ENCODE peak calls at places on chromosomes 2 and 18, in six cellular contexts. I, U, G, J, R and E are unnamed samples.

GRCh38 chr2:215951558-215951957 is 61.8 kb downstream of the MREG start:
- DNase-seq in I (no peak), G (no peak), U (peak), J (no peak), R (no peak), E (no peak)

GRCh38 chr18:49062832-49063226 is 112.1 kb upstream of the SMAD7 start:
- DNase-seq in U (no peak), G (no peak), J (no peak), I (no peak), R (no peak), E (no peak)

GRCh38 chr2:88590998-88591613 is 36.2 kb downstream of the EIF2AK3 start:
- DNase-seq in U (peak), R (peak), G (peak), J (peak), I (no peak), E (peak)

GRCh38 chr2:105445498-105445897 is 46.6 kb upstream of the FHL2 start:
- DNase-seq in J (no peak), I (no peak), R (no peak), U (no peak), G (no peak), E (no peak)

GRCh38 chr2:64212346-64212745 is 68.1 kb upstream of the PELI1 start:
- DNase-seq in R (peak), U (no peak), G (peak), J (peak), I (no peak), E (no peak)

GRCh38 chr2:61255580-61256437 is 93.8 kb downstream of the C2orf74 start:
- DNase-seq in G (peak), R (peak), U (peak), J (peak), I (no peak), E (peak)

GRCh38 chr18:74351354-74351753 is 35.7 kb downstream of the C18orf63 start:
- DNase-seq in J (peak), U (no peak), I (no peak), R (no peak), G (peak), E (no peak)

GRCh38 chr2:38750011-38750792 is 959 bp downstream of the SRSF7 start:
- DNase-seq in G (no peak), R (peak), J (no peak), U (no peak), I (peak), E (no peak)

GRCh38 chr18:22348521-22349316 is 69.0 kb downstream of the CTAGE1 start:
- DNase-seq in J (no peak), I (peak), R (peak), U (no peak), G (peak), E (peak)

GRCh38 chr2:15363142-15363541 is 198.0 kb downstream of the NBAS start:
- DNase-seq in U (peak), R (peak), J (peak), I (no peak), G (peak), E (peak)

DNA sequence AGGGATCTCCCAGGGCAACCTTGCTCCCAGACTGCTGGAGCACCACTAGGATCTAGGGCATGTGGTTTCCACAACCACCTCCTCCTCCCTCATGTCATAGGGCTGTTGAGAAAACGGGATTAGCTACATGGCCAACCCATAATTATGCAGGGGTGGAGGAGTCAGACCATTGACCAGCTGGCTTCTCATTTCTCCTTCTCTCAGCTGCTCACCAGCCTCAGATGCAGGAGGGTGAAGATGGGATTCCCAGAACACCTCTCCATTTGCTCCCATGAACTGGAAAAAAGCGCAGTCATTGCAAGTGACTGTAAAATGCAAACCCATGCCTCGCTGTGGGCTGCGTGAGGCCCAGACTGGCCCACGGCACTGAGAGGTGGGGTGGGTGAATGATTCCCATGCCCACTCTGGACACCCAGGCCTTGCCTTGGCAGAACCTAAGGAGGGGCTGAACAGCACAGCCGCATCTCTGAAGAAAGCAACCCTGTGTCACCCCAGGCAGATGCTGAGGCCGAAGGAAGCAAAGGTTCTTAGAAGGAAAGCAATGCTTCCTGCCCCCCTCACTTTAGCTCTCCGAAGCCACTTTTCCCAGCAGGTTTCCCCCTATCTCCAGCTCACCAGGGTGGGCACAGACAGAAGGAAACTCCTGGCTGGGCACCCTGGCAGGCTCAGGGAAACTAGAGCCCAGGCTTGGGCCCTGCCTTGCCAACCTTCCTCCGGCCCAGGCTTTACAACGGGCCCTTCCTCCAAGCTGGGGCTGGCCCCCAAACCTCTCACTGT is 69.6 kb upstream of the RTN4 start:
- DNase-seq in J (peak), R (no peak), U (no peak), G (no peak), I (no peak), E (no peak)
- H3K4me3 ChIP-seq in J (no peak), R (no peak), U (no peak), G (no peak), I (peak), E (no peak)

DNA sequence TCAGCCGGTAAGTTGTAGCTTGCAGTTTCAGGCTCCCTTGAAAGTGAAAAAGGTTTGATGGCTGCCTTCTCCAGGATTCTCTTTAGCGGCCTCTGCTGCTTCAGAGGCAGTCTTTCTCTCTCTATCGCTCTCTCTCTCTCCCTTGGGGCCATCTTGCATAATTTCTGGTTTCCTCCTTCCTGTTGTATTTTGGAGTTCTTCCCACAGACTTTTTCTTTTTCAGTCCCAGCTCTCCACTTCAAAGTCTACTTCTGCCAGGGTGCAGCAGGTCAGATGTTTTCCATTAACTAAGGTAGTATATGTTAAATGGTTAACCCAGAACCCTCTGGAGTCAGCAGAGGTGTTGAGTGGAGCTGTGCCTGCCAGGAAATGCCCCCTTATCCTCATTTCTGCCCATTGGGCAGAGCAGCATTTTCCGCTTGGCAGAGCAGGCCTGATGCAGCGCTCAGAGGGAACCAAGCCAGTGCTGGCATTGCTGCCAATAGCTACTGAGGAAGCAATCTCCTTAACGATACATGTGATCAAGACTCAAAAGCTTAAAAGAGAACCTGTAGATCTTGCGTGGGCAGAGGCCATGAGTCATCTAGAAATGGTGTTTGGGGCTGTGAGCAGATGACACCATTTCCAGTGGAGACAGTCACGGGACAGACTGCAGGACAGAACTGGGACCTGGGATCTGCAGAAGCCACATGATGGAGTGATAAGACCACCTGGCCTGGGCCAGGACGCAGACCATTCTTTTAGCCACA is 20.8 kb downstream of the DBI start:
- DNase-seq in J (peak), U (peak), I (peak), R (peak), G (peak), E (peak)
- H3K4me3 ChIP-seq in J (no peak), U (no peak), I (no peak), R (no peak), G (no peak), E (no peak)

DNA sequence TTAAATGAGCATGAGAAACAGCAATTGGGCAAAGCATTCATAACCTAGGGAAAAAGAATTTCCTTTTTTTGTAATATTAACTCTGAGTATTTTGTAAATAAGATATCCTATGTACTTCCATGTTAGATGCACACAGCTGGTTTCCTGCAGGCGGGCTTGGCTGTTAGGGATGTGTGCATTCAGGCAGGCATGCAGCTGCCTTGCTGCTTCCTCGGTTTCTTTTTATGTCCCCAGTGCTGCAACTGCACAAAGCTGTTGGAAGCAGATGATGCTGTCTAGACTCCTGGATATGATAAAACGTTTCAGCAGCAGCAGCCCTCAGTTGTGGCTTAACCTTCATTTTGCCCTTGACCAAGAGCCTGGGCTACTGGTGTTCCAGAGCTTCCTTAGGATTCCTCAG is 89.5 kb upstream of the EML6 start:
- DNase-seq in J (no peak), G (no peak), U (no peak), I (no peak), R (no peak), E (no peak)
- H3K4me3 ChIP-seq in J (no peak), G (no peak), U (no peak), I (peak), R (peak), E (no peak)

GRCh38 chr2:21746499-21746898 is 622.7 kb downstream of the TDRD15 start:
- DNase-seq in U (no peak), I (no peak), R (no peak), G (no peak), J (no peak), E (no peak)
- H3K4me3 ChIP-seq in U (no peak), I (no peak), R (no peak), G (no peak), J (no peak), E (no peak)

GRCh38 chr18:62880034-62880433 is 164.7 kb downstream of the PHLPP1 start:
- DNase-seq in U (no peak), G (no peak), J (no peak), R (no peak), I (no peak), E (no peak)

GRCh38 chr18:62876106-62876505 is 160.8 kb downstream of the PHLPP1 start:
- DNase-seq in R (peak), I (no peak), J (no peak), G (no peak), U (no peak), E (no peak)

GRCh38 chr18:62876828-62877227 is 161.5 kb downstream of the PHLPP1 start:
- DNase-seq in R (no peak), J (no peak), G (peak), I (no peak), U (no peak), E (no peak)

GRCh38 chr18:62877448-62878221 is 162.3 kb downstream of the PHLPP1 start:
- DNase-seq in J (peak), R (peak), G (peak), U (peak), I (no peak), E (peak)

GRCh38 chr18:62878305-62878704 is 163.0 kb downstream of the PHLPP1 start:
- DNase-seq in R (peak), U (no peak), I (no peak), J (no peak), G (no peak), E (no peak)
- H3K4me3 ChIP-seq in R (no peak), U (no peak), I (no peak), J (no peak), G (no peak), E (no peak)

DNA sequence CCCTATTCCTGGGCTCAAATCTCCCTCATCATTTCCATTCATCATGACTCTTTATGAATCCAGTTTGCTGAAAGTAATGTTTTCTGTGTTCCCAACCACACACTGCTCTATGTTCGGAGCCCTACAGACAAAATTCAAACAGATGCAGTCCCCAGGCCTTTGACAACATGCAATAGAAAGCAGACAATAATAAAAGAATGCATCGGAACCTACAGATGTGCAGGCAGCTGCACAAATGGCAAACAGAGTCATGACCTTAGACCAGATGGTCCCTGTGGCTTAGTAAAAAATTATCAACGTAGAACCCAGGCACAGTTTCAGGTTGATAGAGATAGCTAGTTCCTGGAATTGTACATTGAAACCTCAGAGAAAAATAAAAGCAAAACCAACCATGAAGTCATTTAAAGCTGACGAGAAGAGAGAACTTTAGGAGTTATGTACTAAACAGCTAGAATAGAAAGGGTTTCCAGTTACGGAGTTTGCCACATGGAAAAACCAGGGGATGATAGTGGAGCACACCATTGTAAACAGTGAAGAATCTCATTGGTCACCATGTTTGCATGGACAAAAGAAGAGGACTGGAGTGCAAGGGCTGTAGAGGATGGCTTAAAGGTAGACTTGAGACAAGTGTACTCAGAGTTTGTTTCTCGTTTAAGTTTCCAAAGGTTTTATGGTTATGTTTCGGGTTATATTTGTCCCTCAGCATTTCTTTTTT is 23.2 kb upstream of the ACVR1 start:
- DNase-seq in G (no peak), I (no peak), U (no peak), J (no peak), R (no peak), E (no peak)
- H3K4me3 ChIP-seq in G (no peak), I (no peak), U (no peak), J (no peak), R (no peak), E (no peak)

GRCh38 chr2:54572636-54573531 is 116.8 kb downstream of the SPTBN1 start:
- DNase-seq in J (peak), U (no peak), G (peak), R (peak), I (no peak), E (no peak)

GRCh38 chr2:54574107-54574859 is 118.2 kb downstream of the SPTBN1 start:
- DNase-seq in U (peak), G (peak), J (no peak), R (peak), I (no peak), E (no peak)

GRCh38 chr2:54574860-54575247 is 118.7 kb downstream of the SPTBN1 start:
- DNase-seq in G (no peak), U (no peak), R (no peak), J (no peak), I (no peak), E (no peak)

GRCh38 chr2:54572262-54572635 is 116.1 kb downstream of the SPTBN1 start:
- DNase-seq in U (peak), G (peak), J (peak), R (peak), I (no peak), E (no peak)

DNA sequence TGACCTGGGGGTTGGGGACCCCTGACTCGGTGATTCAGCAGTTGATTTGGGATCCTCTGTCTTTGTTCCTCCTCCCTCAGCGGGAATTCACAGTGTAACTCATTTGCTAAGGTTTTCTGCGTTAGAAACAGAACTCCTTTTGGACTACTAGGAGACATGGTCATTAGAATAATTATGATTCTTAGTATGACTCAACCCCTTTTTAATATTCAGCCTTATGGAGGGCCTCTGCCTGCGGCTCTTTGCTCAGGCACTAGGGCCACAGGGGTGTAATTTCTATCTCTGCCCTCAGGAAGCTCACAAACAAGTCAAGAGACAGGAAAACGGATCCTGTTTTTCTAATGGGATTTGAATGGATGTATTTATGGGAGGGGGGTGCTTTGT is 117.4 kb downstream of the SPTBN1 start:
- DNase-seq in R (no peak), U (no peak), G (no peak), J (no peak), I (no peak), E (no peak)
- H3K4me3 ChIP-seq in R (peak), U (no peak), G (peak), J (no peak), I (no peak), E (no peak)